ENCODE peak calls at places on chromosome 7, in five cellular contexts. One of them, this sample, is unnamed.

GRCh38 chr7:113087278-113087998 is 811 bp upstream of the GPR85 start:
- DNase-seq in lower lobe of right lung: no peak
- DNase-seq in activated CD8-positive, alpha-beta T cell treated with anti-CD3 and anti-CD28 coated beads for 36 hours: no peak
- DNase-seq in NCI-H2081: peak
- DNase-seq in right cardiac atrium: no peak
- DNase-seq in this sample: no peak

GRCh38 chr7:47721670-47722069 is 139.8 kb upstream of the TNS3 start:
- DNase-seq in lower lobe of right lung: no peak
- DNase-seq in activated CD8-positive, alpha-beta T cell treated with anti-CD3 and anti-CD28 coated beads for 36 hours: no peak
- DNase-seq in right cardiac atrium: no peak
- DNase-seq in NCI-H2081: no peak
- DNase-seq in this sample: no peak

GRCh38 chr7:134513169-134513752 is 14.1 kb upstream of the AKR1B10 start:
- DNase-seq in right cardiac atrium: peak
- DNase-seq in lower lobe of right lung: no peak
- DNase-seq in activated CD8-positive, alpha-beta T cell treated with anti-CD3 and anti-CD28 coated beads for 36 hours: peak
- DNase-seq in NCI-H2081: peak
- DNase-seq in this sample: peak

GRCh38 chr7:16811555-16811954 is 6.8 kb upstream of the AGR2 start:
- DNase-seq in right cardiac atrium: no peak
- DNase-seq in lower lobe of right lung: no peak
- DNase-seq in activated CD8-positive, alpha-beta T cell treated with anti-CD3 and anti-CD28 coated beads for 36 hours: no peak
- DNase-seq in NCI-H2081: no peak
- DNase-seq in this sample: no peak

GRCh38 chr7:122965306-122965705 is 30.2 kb downstream of the TAS2R16 start:
- DNase-seq in activated CD8-positive, alpha-beta T cell treated with anti-CD3 and anti-CD28 coated beads for 36 hours: no peak
- DNase-seq in right cardiac atrium: no peak
- DNase-seq in NCI-H2081: no peak
- DNase-seq in lower lobe of right lung: no peak
- DNase-seq in this sample: no peak

GRCh38 chr7:28041508-28042314 is 138.9 kb downstream of the JAZF1 start:
- DNase-seq in lower lobe of right lung: no peak
- DNase-seq in right cardiac atrium: no peak
- DNase-seq in activated CD8-positive, alpha-beta T cell treated with anti-CD3 and anti-CD28 coated beads for 36 hours: no peak
- DNase-seq in NCI-H2081: no peak
- DNase-seq in this sample: no peak

GRCh38 chr7:121761399-121761798 is 111.6 kb upstream of the PTPRZ1 start:
- DNase-seq in activated CD8-positive, alpha-beta T cell treated with anti-CD3 and anti-CD28 coated beads for 36 hours: no peak
- DNase-seq in lower lobe of right lung: no peak
- DNase-seq in NCI-H2081: no peak
- DNase-seq in right cardiac atrium: no peak
- DNase-seq in this sample: no peak

GRCh38 chr7:95441042-95441823 is 6.4 kb upstream of the PON2 start:
- DNase-seq in right cardiac atrium: no peak
- DNase-seq in activated CD8-positive, alpha-beta T cell treated with anti-CD3 and anti-CD28 coated beads for 36 hours: no peak
- DNase-seq in NCI-H2081: no peak
- DNase-seq in lower lobe of right lung: no peak
- DNase-seq in this sample: no peak

GRCh38 chr7:102432476-102433318 is 678 bp upstream of the ORAI2 start:
- DNase-seq in lower lobe of right lung: no peak
- DNase-seq in right cardiac atrium: no peak
- DNase-seq in activated CD8-positive, alpha-beta T cell treated with anti-CD3 and anti-CD28 coated beads for 36 hours: peak
- DNase-seq in NCI-H2081: no peak
- DNase-seq in this sample: no peak

GRCh38 chr7:140542226-140542625 is 62.9 kb upstream of the MKRN1 start:
- DNase-seq in NCI-H2081: no peak
- DNase-seq in lower lobe of right lung: no peak
- DNase-seq in activated CD8-positive, alpha-beta T cell treated with anti-CD3 and anti-CD28 coated beads for 36 hours: no peak
- DNase-seq in right cardiac atrium: peak
- DNase-seq in this sample: peak

GRCh38 chr7:105399043-105399725 is 10.5 kb upstream of the SRPK2 start:
- DNase-seq in activated CD8-positive, alpha-beta T cell treated with anti-CD3 and anti-CD28 coated beads for 36 hours: no peak
- DNase-seq in lower lobe of right lung: no peak
- DNase-seq in NCI-H2081: no peak
- DNase-seq in right cardiac atrium: no peak
- DNase-seq in this sample: no peak

GRCh38 chr7:133853706-133854276 is 273.3 kb upstream of the LRGUK start:
- DNase-seq in NCI-H2081: peak
- DNase-seq in activated CD8-positive, alpha-beta T cell treated with anti-CD3 and anti-CD28 coated beads for 36 hours: peak
- DNase-seq in right cardiac atrium: no peak
- DNase-seq in lower lobe of right lung: peak
- DNase-seq in this sample: no peak

GRCh38 chr7:30841025-30841735 is 70.0 kb downstream of the MINDY4 start:
- DNase-seq in NCI-H2081: no peak
- DNase-seq in activated CD8-positive, alpha-beta T cell treated with anti-CD3 and anti-CD28 coated beads for 36 hours: no peak
- DNase-seq in lower lobe of right lung: no peak
- DNase-seq in right cardiac atrium: no peak
- DNase-seq in this sample: no peak

GRCh38 chr7:22811746-22812280 is 10.8 kb downstream of the TOMM7 start:
- DNase-seq in right cardiac atrium: no peak
- DNase-seq in lower lobe of right lung: no peak
- DNase-seq in activated CD8-positive, alpha-beta T cell treated with anti-CD3 and anti-CD28 coated beads for 36 hours: no peak
- DNase-seq in NCI-H2081: no peak
- DNase-seq in this sample: no peak

GRCh38 chr7:116539879-116540278 is 15.0 kb downstream of the CAV1 start:
- DNase-seq in right cardiac atrium: no peak
- DNase-seq in NCI-H2081: no peak
- DNase-seq in lower lobe of right lung: no peak
- DNase-seq in activated CD8-positive, alpha-beta T cell treated with anti-CD3 and anti-CD28 coated beads for 36 hours: no peak
- DNase-seq in this sample: no peak

GRCh38 chr7:50921114-50921513 is 138.4 kb upstream of the GRB10 start:
- DNase-seq in right cardiac atrium: no peak
- DNase-seq in lower lobe of right lung: no peak
- DNase-seq in activated CD8-positive, alpha-beta T cell treated with anti-CD3 and anti-CD28 coated beads for 36 hours: peak
- DNase-seq in NCI-H2081: no peak
- DNase-seq in this sample: no peak

GRCh38 chr7:37208528-37208927 is 240.1 kb downstream of the ELMO1 start:
- DNase-seq in activated CD8-positive, alpha-beta T cell treated with anti-CD3 and anti-CD28 coated beads for 36 hours: peak
- DNase-seq in lower lobe of right lung: no peak
- DNase-seq in NCI-H2081: peak
- DNase-seq in right cardiac atrium: peak
- DNase-seq in this sample: peak